ENCODE peak calls at places on chromosomes 5 and 9, in ten cellular contexts. H is Panc1, A is AG09309, R is fibroblast of mammary gland, Y is tibial artery, X is cardiac muscle cell, V is AG09319, Z is GM20000, L is psoas muscle, G is choroid plexus epithelial cell. D is an unnamed sample.

GRCh38 chr5:168219515-168220410 is 71.7 kb upstream of the WWC1 start:
- DNase-seq in X (peak; percentile 78), Y (no peak), V (peak; percentile 49), H (peak; percentile 73), Z (peak; percentile 75), A (peak; percentile 52), R (peak; percentile 81), G (peak; percentile 82), L (no peak), D (peak; percentile 56)

GRCh38 chr5:169272731-169273401 is 28.1 kb downstream of the SLIT3 start:
- DNase-seq in Z (no peak), X (no peak), A (no peak), G (no peak), Y (no peak), H (no peak), R (no peak), L (no peak), V (no peak), D (peak; percentile 48)

GRCh38 chr9:86445636-86446035 is 91.4 kb upstream of the TUT7 start:
- DNase-seq in Y (no peak), R (peak; percentile 21), G (no peak), L (no peak), V (no peak), A (no peak), X (no peak), Z (no peak), H (no peak), D (no peak)

GRCh38 chr9:95852059-95853032 is 23.1 kb upstream of the ERCC6L2 start:
- DNase-seq in Z (peak; percentile 68), X (no peak), R (peak; percentile 78), G (no peak), H (no peak), V (no peak), L (no peak), A (no peak), Y (no peak), D (no peak)

GRCh38 chr5:151665584-151665982 is 21.1 kb downstream of the SPARC start:
- DNase-seq in R (no peak), G (peak; percentile 21), X (no peak), V (no peak), A (no peak), L (no peak), H (no peak), Y (no peak), Z (no peak), D (no peak)

GRCh38 chr9:136019041-136019680 is 58.0 kb upstream of the UBAC1 start:
- DNase-seq in Z (no peak), X (no peak), A (no peak), H (no peak), L (no peak), G (no peak), Y (peak; percentile 62), R (no peak), V (no peak), D (no peak)

GRCh38 chr5:7850533-7851239 is at the start of gene CFAP90:
- DNase-seq in Y (no peak), V (no peak), L (peak; percentile 59), X (peak; percentile 86), A (no peak), Z (peak; percentile 38), G (peak; percentile 66), H (no peak), R (peak; percentile 35), D (peak; percentile 94)

GRCh38 chr5:134464988-134465855 is 53.5 kb upstream of the CDKN2AIPNL start:
- DNase-seq in L (no peak), R (no peak), Z (peak; percentile 3), H (no peak), Y (peak; percentile 68), X (peak; percentile 23), V (no peak), G (no peak), A (no peak), D (no peak)

GRCh38 chr5:156497816-156498215 is 170.9 kb downstream of the SGCD start:
- DNase-seq in A (no peak), Y (no peak), R (peak; percentile 33), G (no peak), V (no peak), L (no peak), H (no peak), X (no peak), Z (no peak), D (no peak)

GRCh38 chr5:86861514-86861913 is 243.8 kb downstream of the COX7C start:
- DNase-seq in X (peak; percentile 32), L (no peak), G (no peak), R (no peak), H (no peak), V (no peak), Y (no peak), A (no peak), Z (no peak), D (peak; percentile 16)

GRCh38 chr5:157366741-157367684 is 93.0 kb upstream of the NIPAL4 start:
- DNase-seq in Y (no peak), A (peak; percentile 58), X (peak; percentile 69), L (no peak), G (peak; percentile 92), R (peak; percentile 81), Z (no peak), V (peak; percentile 30), H (no peak), D (peak; percentile 49)

GRCh38 chr9:101858026-101858425 is 119.6 kb upstream of the GRIN3A start:
- DNase-seq in H (no peak), Z (no peak), R (no peak), A (no peak), G (no peak), L (no peak), X (peak; percentile 5), V (no peak), Y (no peak), D (no peak)

GRCh38 chr9:16825971-16826370 is 44.5 kb downstream of the BNC2 start:
- DNase-seq in V (peak; percentile 55), H (no peak), A (peak; percentile 63), R (peak; percentile 92), Z (no peak), L (no peak), X (no peak), Y (no peak), G (peak; percentile 52), D (no peak)

DNA sequence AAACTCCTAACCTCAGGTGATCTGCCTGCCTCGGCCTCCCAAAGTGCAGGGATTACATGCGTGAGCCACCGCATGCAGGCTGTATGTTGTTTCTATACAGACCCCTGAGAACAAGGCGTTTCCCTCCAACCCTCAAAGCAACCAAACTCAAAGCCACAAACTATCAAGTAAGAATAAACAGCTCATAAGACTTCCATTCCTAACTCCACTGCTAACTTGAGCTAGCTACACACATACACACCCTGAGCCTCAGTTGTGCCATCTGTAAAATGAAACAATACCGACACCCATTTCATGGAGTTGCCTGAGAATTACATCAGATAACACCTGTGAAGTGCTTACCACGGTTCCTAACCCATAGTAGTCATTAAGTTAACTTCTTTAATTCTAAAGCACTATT is 70.8 kb downstream of the SERINC5 start:
- DNase-seq in H (no peak), G (no peak), L (no peak), Z (no peak), Y (no peak), R (no peak), A (no peak), X (no peak), V (no peak), D (no peak)
- TF ChIP-seq CTCF in H (no peak), G (no peak), L (no peak), Z (no peak), Y (no peak), R (no peak), A (no peak), X (no peak), V (no peak), D (no peak)

GRCh38 chr9:33264473-33265177 is at the start of the genes BAG1 and CHMP5:
- DNase-seq in X (peak; percentile 99), R (peak; percentile 99), Z (peak; percentile 99), H (peak; percentile 95), G (peak; percentile 100), L (peak; percentile 100), A (peak; percentile 98), Y (peak; percentile 100), V (peak; percentile 99), D (peak; percentile 100)
- TF ChIP-seq CTCF in X (peak; percentile 36), R (peak; percentile 11), Z (no peak), H (no peak), G (peak; percentile 54), L (no peak), A (peak; percentile 43), Y (peak; percentile 23), V (peak; percentile 34), D (peak; percentile 16)

DNA sequence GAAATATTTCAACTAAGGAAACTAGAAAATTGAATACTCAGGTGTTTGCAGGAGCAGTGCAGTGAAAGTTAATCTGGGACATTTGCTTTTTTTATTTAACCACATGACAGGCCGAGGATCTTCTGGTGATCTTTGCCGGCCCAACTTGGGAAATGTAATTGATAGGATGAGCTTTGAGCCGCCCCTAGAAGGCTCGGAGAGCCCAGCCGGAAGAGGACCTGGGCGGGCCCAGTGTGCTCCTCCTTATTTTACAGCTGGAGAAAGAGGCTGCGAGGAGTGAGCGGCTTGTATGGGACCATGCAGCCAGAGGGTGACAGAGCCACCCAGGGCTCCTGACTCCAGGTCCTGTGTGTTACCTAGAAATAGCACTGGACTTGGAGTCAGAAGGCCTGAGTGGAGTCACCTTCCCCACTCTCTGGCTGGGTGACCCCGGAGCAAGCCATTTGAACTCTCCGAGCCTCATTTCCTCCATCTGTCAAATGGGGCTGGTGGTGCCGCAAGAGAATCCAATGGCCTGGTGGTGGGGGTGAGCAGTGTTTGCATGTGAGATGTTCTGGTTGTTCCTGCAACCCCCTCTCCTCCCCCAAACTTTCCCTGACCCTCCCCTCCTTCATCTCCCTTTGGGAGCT is 2.5 kb downstream of the PPARGC1B start:
- DNase-seq in H (no peak), V (no peak), G (peak; percentile 68), X (peak; percentile 24), R (peak; percentile 42), A (no peak), Z (no peak), Y (no peak), L (peak; percentile 87), D (peak; percentile 21)
- TF ChIP-seq CTCF in H (no peak), V (no peak), G (no peak), X (no peak), R (no peak), A (no peak), Z (no peak), Y (no peak), L (no peak), D (no peak)

GRCh38 chr9:133140174-133140505 is 19.1 kb upstream of the RALGDS start:
- DNase-seq in Y (no peak), G (no peak), R (no peak), Z (no peak), A (no peak), X (no peak), L (no peak), H (no peak), V (no peak), D (no peak)

GRCh38 chr9:133142657-133143592 is 20.8 kb downstream of the GBGT1 start:
- DNase-seq in R (no peak), X (no peak), L (no peak), V (no peak), G (no peak), Y (no peak), Z (no peak), A (no peak), H (no peak), D (no peak)

GRCh38 chr9:133143639-133144141 is 20.0 kb downstream of the GBGT1 start:
- DNase-seq in V (no peak), A (no peak), H (no peak), X (no peak), Y (no peak), R (no peak), L (no peak), G (no peak), Z (no peak), D (no peak)

GRCh38 chr9:133140606-133141005 is 19.6 kb upstream of the RALGDS start:
- DNase-seq in V (no peak), Z (no peak), G (no peak), A (no peak), Y (no peak), R (no peak), X (no peak), L (no peak), H (no peak), D (no peak)

GRCh38 chr9:133141833-133142594 is 21.0 kb upstream of the RALGDS start:
- DNase-seq in V (no peak), Y (no peak), R (no peak), Z (peak; percentile 63), G (no peak), H (no peak), X (no peak), L (peak; percentile 73), A (no peak), D (no peak)
- TF ChIP-seq CTCF in V (no peak), Y (no peak), R (no peak), Z (no peak), G (no peak), H (no peak), X (no peak), L (no peak), A (no peak), D (no peak)

D was measured in nephron progenitor cell.